ENCODE peak calls at places on chromosomes 7 and 10, in nine cellular contexts. W, K, A, D, T, V, F, E and Q are unnamed samples.

GRCh38 chr7:36092221-36092771 is 60.8 kb upstream of the EEPD1 start:
- DNase-seq in W (no peak), K (no peak), A (no peak), D (no peak), T (no peak), V (no peak), F (no peak), E (no peak), Q (no peak)

GRCh38 chr7:25347360-25347759 is 119.1 kb upstream of the NPVF start:
- DNase-seq in W (no peak), K (no peak), A (no peak), D (no peak), T (no peak), V (no peak), F (no peak), E (no peak), Q (no peak)

GRCh38 chr7:96181174-96181573 is 140.7 kb downstream of the SLC25A13 start:
- DNase-seq in W (no peak), K (no peak), A (no peak), D (no peak), T (no peak), V (peak; percentile 55), F (no peak), E (no peak), Q (no peak)

GRCh38 chr10:43257210-43258031 is 9.4 kb downstream of the RASGEF1A start:
- DNase-seq in W (no peak), K (peak; percentile 64), A (no peak), D (no peak), T (no peak), V (no peak), F (no peak), E (no peak), Q (no peak)

GRCh38 chr7:116610210-116610609 is 61.8 kb upstream of the MET start:
- DNase-seq in W (no peak), K (no peak), A (no peak), D (peak; percentile 50), T (no peak), V (peak; percentile 75), F (no peak), E (peak; percentile 49), Q (no peak)

GRCh38 chr7:17786314-17786852 is 153.9 kb downstream of the SNX13 start:
- DNase-seq in W (no peak), K (peak; percentile 54), A (no peak), D (no peak), T (no peak), V (no peak), F (no peak), E (no peak), Q (no peak)

GRCh38 chr10:47307381-47307780 is 7.4 kb downstream of the GDF10 start:
- DNase-seq in W (no peak), K (no peak), A (no peak), D (no peak), T (no peak), V (no peak), F (no peak), E (no peak), Q (no peak)

GRCh38 chr7:41869091-41869490 is 166.2 kb upstream of the INHBA start:
- DNase-seq in W (no peak), K (no peak), A (no peak), D (peak; percentile 82), T (no peak), V (peak; percentile 66), F (no peak), E (peak; percentile 84), Q (no peak)

GRCh38 chr10:44316187-44316921 is 68.5 kb downstream of the CXCL12 start:
- DNase-seq in W (no peak), K (no peak), A (peak; percentile 74), D (peak; percentile 23), T (no peak), V (no peak), F (no peak), E (no peak), Q (peak; percentile 77)

GRCh38 chr7:28889290-28889689 is 68.8 kb downstream of the TRIL start:
- DNase-seq in W (no peak), K (no peak), A (no peak), D (no peak), T (no peak), V (no peak), F (no peak), E (no peak), Q (no peak)

GRCh38 chr7:73647725-73648592 is 19.7 kb upstream of the VPS37D start:
- DNase-seq in W (no peak), K (peak; percentile 73), A (no peak), D (peak; percentile 48), T (no peak), V (no peak), F (no peak), E (no peak), Q (no peak)

GRCh38 chr10:65602182-65602865 is 1323.5 kb upstream of the LRRTM3 start:
- DNase-seq in W (peak; percentile 14), K (no peak), A (no peak), D (no peak), T (no peak), V (no peak), F (no peak), E (no peak), Q (no peak)

GRCh38 chr10:50937230-50937907 is 51.9 kb upstream of the A1CF start:
- DNase-seq in W (peak; percentile 21), K (no peak), A (no peak), D (peak; percentile 76), T (no peak), V (peak; percentile 68), F (no peak), E (peak; percentile 48), Q (no peak)

GRCh38 chr10:49600781-49601400 is 9.2 kb upstream of the SLC18A3 start:
- DNase-seq in W (no peak), K (no peak), A (no peak), D (peak; percentile 51), T (no peak), V (no peak), F (no peak), E (peak; percentile 18), Q (no peak)

GRCh38 chr10:92714152-92714836 is 24.5 kb downstream of the HHEX start:
- DNase-seq in W (no peak), K (no peak), A (peak; percentile 71), D (no peak), T (no peak), V (no peak), F (no peak), E (no peak), Q (no peak)

GRCh38 chr7:151506901-151507382 is 12.8 kb downstream of the RHEB start:
- DNase-seq in W (no peak), K (no peak), A (no peak), D (no peak), T (no peak), V (no peak), F (no peak), E (peak; percentile 9), Q (no peak)
- H3K4me3 ChIP-seq in W (no peak overlapping the region), K (no peak overlapping the region), A (no peak overlapping the region), D (no peak overlapping the region), T (no peak overlapping the region), V (no peak overlapping the region), F (no peak overlapping the region), E (no peak overlapping the region), Q (no peak overlapping the region)

GRCh38 chr7:22350466-22351328 is 6.3 kb downstream of the RAPGEF5 start:
- DNase-seq in W (peak; percentile 31), K (no peak), A (peak; percentile 31), D (peak; percentile 76), T (no peak), V (peak; percentile 21), F (no peak), E (peak; percentile 50), Q (no peak)
- H3K4me3 ChIP-seq in W (peak overlapping the region; percentile 15), K (no peak overlapping the region), A (peak overlapping the region; percentile 53), D (no peak overlapping the region), T (no peak overlapping the region), V (no peak overlapping the region), F (no peak overlapping the region), E (no peak overlapping the region), Q (no peak overlapping the region)

DNA sequence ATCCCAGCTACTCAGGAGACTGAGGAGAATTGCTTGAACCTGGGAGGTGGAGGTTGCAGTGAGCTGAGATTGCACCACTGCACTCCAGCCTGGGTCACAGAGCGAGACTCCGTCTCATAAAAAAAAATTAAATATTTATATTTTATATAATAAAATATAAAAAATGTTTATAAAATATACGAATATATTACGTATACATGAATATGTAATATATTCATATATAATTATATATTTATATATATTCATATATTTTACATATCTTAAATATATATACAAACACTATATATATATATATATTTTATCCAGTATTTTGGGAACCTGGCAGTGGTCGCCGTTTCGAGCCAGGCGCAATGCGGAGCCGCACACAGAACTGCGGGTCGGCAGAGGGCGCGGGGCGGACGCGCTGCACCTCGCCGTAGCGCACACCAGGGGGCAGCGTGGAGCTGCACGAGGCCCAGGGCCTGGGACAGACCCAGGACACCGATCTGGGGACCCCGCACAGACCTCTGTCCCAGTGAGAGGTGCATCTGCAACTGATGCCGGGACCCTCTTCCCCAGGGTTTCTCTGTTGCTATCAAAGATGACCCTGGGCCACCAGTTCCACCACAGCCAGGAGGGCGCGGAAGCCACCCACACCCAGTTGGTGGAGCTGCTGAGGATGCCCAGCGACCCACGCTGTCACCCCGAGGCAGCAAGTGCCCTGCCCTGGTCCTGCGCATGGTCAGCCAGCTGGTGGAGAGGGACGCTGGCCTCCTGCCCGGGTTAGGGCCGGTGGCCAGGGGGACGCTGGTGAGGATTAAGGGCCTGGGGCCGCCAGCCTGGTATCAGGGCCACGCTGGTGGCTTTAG is 22.7 kb downstream of the AP5Z1 start:
- DNase-seq in W (peak; percentile 40), K (peak; percentile 73), A (peak; percentile 55), D (peak; percentile 67), T (peak; percentile 49), V (peak; percentile 50), F (peak; percentile 55), E (peak; percentile 15), Q (no peak)
- H3K4me3 ChIP-seq in W (no peak overlapping the region), K (no peak overlapping the region), A (no peak overlapping the region), D (no peak overlapping the region), T (no peak overlapping the region), V (no peak overlapping the region), F (no peak overlapping the region), E (no peak overlapping the region), Q (no peak overlapping the region)

GRCh38 chr10:1373287-1373686 is 317.1 kb downstream of the WDR37 start:
- DNase-seq in W (no peak), K (no peak), A (no peak), D (no peak), T (no peak), V (no peak), F (no peak), E (no peak), Q (no peak)
- H3K4me3 ChIP-seq in W (no peak overlapping the region), K (no peak overlapping the region), A (no peak overlapping the region), D (no peak overlapping the region), T (no peak overlapping the region), V (no peak overlapping the region), F (no peak overlapping the region), E (no peak overlapping the region), Q (no peak overlapping the region)

GRCh38 chr7:38977658-38978057 is at the start of gene POU6F2:
- DNase-seq in W (no peak), K (no peak), A (no peak), D (no peak), T (no peak), V (no peak), F (no peak), E (no peak), Q (no peak)

GRCh38 chr7:38973760-38974159 is 3.9 kb upstream of the POU6F2 start:
- DNase-seq in W (no peak), K (no peak), A (no peak), D (no peak), T (no peak), V (no peak), F (no peak), E (no peak), Q (no peak)

GRCh38 chr7:38978474-38978873 is 765 bp downstream of the POU6F2 start:
- DNase-seq in W (no peak), K (no peak), A (no peak), D (no peak), T (no peak), V (no peak), F (no peak), E (no peak), Q (no peak)

GRCh38 chr7:38975944-38976392 is 1.7 kb upstream of the POU6F2 start:
- DNase-seq in W (no peak), K (peak; percentile 67), A (no peak), D (peak; percentile 5), T (no peak), V (no peak), F (no peak), E (no peak), Q (no peak)
- H3K4me3 ChIP-seq in W (no peak overlapping the region), K (no peak overlapping the region), A (no peak overlapping the region), D (no peak overlapping the region), T (peak overlapping the region; percentile 28), V (no peak overlapping the region), F (peak overlapping the region; percentile 43), E (no peak overlapping the region), Q (no peak overlapping the region)